ENCODE peak calls at places on chromosomes 13 and 19, in ten cellular contexts. W, U, X, P, M, O, T, Y, Z and L are unnamed samples.

GRCh38 chr19:49854861-49855263 is 3.9 kb downstream of the PTOV1 start:
- DNase-seq in T (no peak), Y (peak), Z (no peak), W (no peak), P (peak), M (no peak), X (no peak), O (no peak), U (no peak), L (no peak)

GRCh38 chr19:31572671-31573298 is 223.5 kb upstream of the TSHZ3 start:
- DNase-seq in Z (no peak), W (no peak), O (no peak), X (no peak), U (no peak), P (no peak), M (no peak), Y (no peak), T (no peak), L (no peak)

GRCh38 chr13:25232937-25233515 is 54.3 kb downstream of the MTMR6 start:
- DNase-seq in M (no peak), X (no peak), W (peak), Z (no peak), T (no peak), O (no peak), U (no peak), P (no peak), Y (no peak), L (no peak)

GRCh38 chr19:47598407-47599349 is 10.3 kb upstream of the BICRA start:
- DNase-seq in W (no peak), Z (no peak), O (no peak), P (peak), T (no peak), U (no peak), X (peak), M (peak), Y (peak), L (peak)

GRCh38 chr13:26589754-26590153 is 32.3 kb downstream of the WASF3 start:
- DNase-seq in O (no peak), M (no peak), U (no peak), W (no peak), T (no peak), X (peak), P (peak), Y (peak), Z (no peak), L (no peak)

GRCh38 chr13:101264931-101265330 is 151.4 kb downstream of the NALCN start:
- DNase-seq in U (no peak), T (no peak), Z (no peak), Y (no peak), O (no peak), P (no peak), X (no peak), M (no peak), W (no peak), L (no peak)

GRCh38 chr13:26895808-26896466 is 135.4 kb upstream of the GPR12 start:
- DNase-seq in Y (no peak), O (no peak), P (no peak), T (no peak), M (no peak), W (no peak), Z (no peak), U (no peak), X (no peak), L (no peak)

GRCh38 chr13:110408286-110408685 is 101.2 kb downstream of the COL4A2 start:
- DNase-seq in X (no peak), M (no peak), O (no peak), Z (no peak), Y (no peak), W (no peak), T (no peak), U (no peak), P (no peak), L (no peak)

GRCh38 chr19:16325671-16326400 is 1.2 kb downstream of the KLF2 start:
- DNase-seq in U (no peak), M (no peak), Z (peak), W (peak), X (no peak), O (peak), Y (no peak), T (no peak), P (peak), L (peak)

GRCh38 chr19:38721977-38722773 is 22.1 kb downstream of the CAPN12 start:
- DNase-seq in T (no peak), M (no peak), X (peak), Z (no peak), O (no peak), P (no peak), Y (no peak), W (no peak), U (peak), L (no peak)

GRCh38 chr13:111667757-111668156 is 347.3 kb downstream of the TEX29 start:
- DNase-seq in X (no peak), M (no peak), U (no peak), O (no peak), W (no peak), Y (no peak), T (no peak), P (no peak), Z (no peak), L (no peak)

GRCh38 chr13:58452123-58452623 is 820.6 kb downstream of the PCDH17 start:
- DNase-seq in X (no peak), W (no peak), U (no peak), T (no peak), M (no peak), O (no peak), Y (no peak), Z (no peak), P (no peak), L (no peak)

GRCh38 chr19:31352296-31352781 is 3.1 kb upstream of the TSHZ3 start:
- DNase-seq in X (no peak), P (no peak), Y (no peak), W (no peak), M (no peak), U (no peak), T (no peak), Z (no peak), O (no peak), L (no peak)

GRCh38 chr19:3682741-3683404 is 17.4 kb downstream of the PIP5K1C start:
- DNase-seq in P (peak), T (no peak), Y (no peak), U (no peak), M (no peak), Z (no peak), W (no peak), X (no peak), O (no peak), L (no peak)

GRCh38 chr19:14943601-14944000 is 2.3 kb downstream of the OR7C2 start:
- DNase-seq in Y (no peak), M (no peak), X (no peak), P (no peak), U (no peak), O (no peak), T (no peak), Z (no peak), W (no peak), L (no peak)

GRCh38 chr19:37309834-37310575 is 60.9 kb upstream of the ZNF527 start:
- DNase-seq in Y (no peak), X (no peak), M (no peak), P (no peak), T (no peak), W (peak), Z (no peak), O (no peak), U (no peak), L (no peak)

GRCh38 chr13:36904219-36904618 is 15.8 kb downstream of the SMAD9 start:
- DNase-seq in T (no peak), Z (no peak), X (no peak), U (no peak), O (no peak), P (no peak), W (no peak), M (no peak), Y (no peak), L (peak)

GRCh38 chr19:18262917-18263316 is 11.3 kb downstream of the IQCN start:
- DNase-seq in P (no peak), Z (no peak), X (no peak), Y (no peak), W (no peak), T (no peak), M (no peak), O (no peak), U (no peak), L (no peak)

GRCh38 chr19:53019684-53020083 is 6.0 kb downstream of the ERVV-1 start:
- DNase-seq in P (no peak), X (no peak), Z (no peak), M (no peak), W (no peak), O (no peak), Y (no peak), T (no peak), U (no peak), L (no peak)

GRCh38 chr19:18057557-18057956 is 29.2 kb downstream of the IL12RB1 start:
- DNase-seq in M (no peak), W (no peak), T (no peak), Z (no peak), Y (peak), P (peak), X (peak), O (no peak), U (peak), L (no peak)

GRCh38 chr19:13962738-13963602 is 10.7 kb downstream of the DCAF15 start:
- DNase-seq in P (peak), W (no peak), Z (no peak), Y (no peak), O (no peak), T (no peak), M (no peak), X (no peak), U (no peak), L (peak)

GRCh38 chr13:94205896-94206295 is 273.6 kb downstream of the DCT start:
- DNase-seq in U (no peak), Z (no peak), M (no peak), Y (no peak), P (no peak), T (no peak), W (no peak), X (no peak), O (no peak), L (no peak)